ENCODE peak calls at places on chromosomes 13 and 19, in ten cellular contexts. S is thoracic aorta, U is fibroblast of lung, R is neural crest cell, N is omental fat pad, O is H9, V is choroid plexus epithelial cell, P is WTC11, A is astrocyte of the cerebellum, Q is Panc1. J is an unnamed sample.

GRCh38 chr13:46530084-46530935 is 22.7 kb upstream of the LRCH1 start:
- DNase-seq in S (no peak), N (no peak), O (no peak), U (peak), P (no peak), R (no peak), A (no peak), Q (no peak), V (peak), J (no peak)

GRCh38 chr19:3336680-3337523 is 29.5 kb upstream of the NFIC start:
- DNase-seq in U (peak), A (no peak), R (no peak), N (peak), Q (no peak), P (no peak), O (no peak), V (peak), S (peak), J (peak)

GRCh38 chr19:34109596-34109995 is 62.7 kb upstream of the LSM14A start:
- DNase-seq in R (no peak), A (no peak), V (no peak), S (no peak), O (no peak), U (no peak), Q (no peak), P (no peak), N (no peak), J (no peak)

GRCh38 chr19:33724723-33725060 is 72.0 kb upstream of the KCTD15 start:
- DNase-seq in P (no peak), U (no peak), V (no peak), Q (no peak), S (no peak), R (no peak), O (no peak), N (no peak), A (no peak), J (no peak)

GRCh38 chr13:46553886-46554855 is 1.2 kb downstream of the LRCH1 start:
- DNase-seq in S (peak), O (peak), P (peak), Q (no peak), A (peak), V (peak), U (peak), N (peak), R (peak), J (peak)

GRCh38 chr13:80871481-80871880 is 530.6 kb upstream of the SPRY2 start:
- DNase-seq in O (no peak), R (no peak), Q (no peak), S (no peak), V (peak), U (peak), A (peak), P (no peak), N (no peak), J (no peak)

GRCh38 chr13:99990045-99990977 is 8.7 kb downstream of the ZIC2 start:
- DNase-seq in N (no peak), U (no peak), S (no peak), P (peak), V (peak), Q (no peak), O (peak), R (no peak), A (no peak), J (no peak)

GRCh38 chr13:98401936-98402335 is 175.0 kb downstream of the STK24 start:
- DNase-seq in A (no peak), P (no peak), R (no peak), V (no peak), O (peak), N (no peak), Q (no peak), S (no peak), U (no peak), J (no peak)

GRCh38 chr19:33221641-33222040 is 4.0 kb downstream of the SLC7A10 start:
- DNase-seq in V (peak), U (no peak), A (no peak), Q (no peak), N (no peak), P (no peak), O (no peak), R (no peak), S (no peak), J (no peak)

GRCh38 chr19:47111081-47111589 is 2.4 kb downstream of the ZC3H4 start:
- DNase-seq in O (no peak), A (no peak), U (no peak), P (no peak), N (no peak), S (no peak), Q (no peak), R (no peak), V (peak), J (no peak)

GRCh38 chr19:14248578-14249011 is 42.6 kb upstream of the ADGRL1 start:
- DNase-seq in A (peak), N (no peak), R (peak), Q (no peak), S (no peak), U (peak), P (peak), O (peak), V (peak), J (no peak)

GRCh38 chr13:61128850-61129645 is 286.6 kb downstream of the PCDH20 start:
- DNase-seq in Q (no peak), P (no peak), V (no peak), U (no peak), O (no peak), S (no peak), N (no peak), R (no peak), A (peak), J (no peak)

GRCh38 chr13:102726430-102726829 is 31.6 kb upstream of the METTL21C start:
- DNase-seq in S (no peak), O (no peak), U (no peak), R (no peak), A (no peak), V (peak), Q (no peak), P (no peak), N (no peak), J (no peak)

GRCh38 chr19:40687525-40688016 is 2.9 kb downstream of the NUMBL start:
- DNase-seq in A (no peak), U (peak), V (peak), Q (no peak), R (no peak), P (no peak), O (no peak), N (peak), S (peak), J (no peak)

GRCh38 chr13:20118268-20119140 is 42.3 kb downstream of the GJA3 start:
- DNase-seq in S (no peak), O (peak), R (peak), N (no peak), P (peak), A (no peak), V (peak), Q (no peak), U (peak), J (no peak)

GRCh38 chr13:33678906-33679657 is 138.9 kb upstream of the RFC3 start:
- DNase-seq in O (no peak), R (peak), P (no peak), S (peak), A (peak), U (peak), N (peak), V (peak), Q (peak), J (peak)

GRCh38 chr19:16266586-16266942 is 58.1 kb upstream of the KLF2 start:
- DNase-seq in P (no peak), N (no peak), U (no peak), A (no peak), R (no peak), V (no peak), O (no peak), Q (no peak), S (no peak), J (no peak)

GRCh38 chr13:113158946-113159345 is 498 bp downstream of the PROZ start:
- DNase-seq in R (no peak), U (no peak), O (peak), P (no peak), V (no peak), N (no peak), A (no peak), Q (no peak), S (no peak), J (no peak)

GRCh38 chr19:45406957-45407375 is 522 bp downstream of the POLR1G start:
- DNase-seq in A (no peak), R (no peak), S (no peak), N (no peak), V (no peak), U (no peak), O (no peak), Q (no peak), P (no peak), J (no peak)

GRCh38 chr13:40813662-40814454 is 24.4 kb downstream of the SLC25A15 start:
- DNase-seq in U (peak), N (no peak), P (no peak), R (no peak), O (peak), Q (no peak), A (no peak), V (peak), S (no peak), J (no peak)

GRCh38 chr19:4977299-4978174 is 8.6 kb downstream of the KDM4B start:
- DNase-seq in N (no peak), R (no peak), V (peak), Q (no peak), A (peak), U (peak), O (no peak), S (no peak), P (no peak), J (no peak)

GRCh38 chr13:79398169-79398568 is 7.9 kb downstream of the RBM26 start:
- DNase-seq in A (no peak), S (no peak), R (no peak), V (no peak), O (no peak), P (no peak), U (no peak), N (no peak), Q (no peak), J (no peak)

GRCh38 chr19:588093-588742 is 1.5 kb upstream of the HCN2 start:
- DNase-seq in O (peak), A (peak), P (peak), N (no peak), V (peak), S (no peak), R (peak), Q (no peak), U (peak), J (no peak)

GRCh38 chr13:61002686-61003085 is 413.0 kb downstream of the PCDH20 start:
- DNase-seq in U (no peak), P (no peak), Q (no peak), O (no peak), R (no peak), A (no peak), V (no peak), S (no peak), N (no peak), J (no peak)

GRCh38 chr13:76795701-76796695 is 90.2 kb downstream of the KCTD12 start:
- DNase-seq in A (no peak), V (peak), P (no peak), U (peak), S (no peak), N (no peak), Q (no peak), O (no peak), R (no peak), J (no peak)

GRCh38 chr13:27806744-27807387 is 14.6 kb downstream of the GSX1 start:
- DNase-seq in P (no peak), Q (no peak), O (peak), A (no peak), V (no peak), U (no peak), R (no peak), S (no peak), N (no peak), J (no peak)

GRCh38 chr19:5113101-5113557 is 144.2 kb downstream of the KDM4B start:
- DNase-seq in A (peak), P (no peak), S (no peak), V (peak), U (peak), O (no peak), N (no peak), Q (no peak), R (no peak), J (no peak)

GRCh38 chr13:93603043-93603442 is 376.4 kb downstream of the GPC6 start:
- DNase-seq in R (no peak), A (peak), N (no peak), Q (no peak), U (peak), V (peak), P (no peak), O (no peak), S (peak), J (peak)

GRCh38 chr13:94537740-94538630 is 58.0 kb downstream of the TGDS start:
- DNase-seq in N (no peak), A (no peak), O (no peak), V (no peak), R (no peak), Q (no peak), U (no peak), P (no peak), S (no peak), J (no peak)

GRCh38 chr19:32708457-32708856 is 11.1 kb upstream of the TDRD12 start:
- DNase-seq in V (peak), N (no peak), U (no peak), P (no peak), Q (no peak), R (no peak), S (no peak), A (no peak), O (no peak), J (no peak)

GRCh38 chr13:41587490-41587889 is 130.1 kb downstream of the RGCC start:
- DNase-seq in A (no peak), P (peak), R (no peak), U (no peak), V (no peak), O (peak), N (no peak), S (no peak), Q (no peak), J (no peak)

GRCh38 chr19:45954132-45954531 is 19.5 kb downstream of the NOVA2 start:
- DNase-seq in A (no peak), P (peak), N (no peak), R (peak), O (no peak), S (no peak), Q (no peak), U (no peak), V (no peak), J (no peak)

GRCh38 chr19:53808710-53809125 is 15.4 kb downstream of the NLRP12 start:
- DNase-seq in P (peak), Q (peak), R (no peak), O (peak), A (peak), S (no peak), N (no peak), U (peak), V (peak), J (no peak)

GRCh38 chr13:108269601-108270328 is at the start of gene TNFSF13B:
- DNase-seq in R (no peak), P (peak), U (peak), N (no peak), O (peak), A (no peak), V (peak), Q (no peak), S (no peak), J (peak)

GRCh38 chr13:52452470-52452869 is 2.0 kb upstream of the VPS36 start:
- DNase-seq in N (no peak), Q (no peak), A (no peak), P (no peak), O (no peak), U (no peak), S (no peak), R (no peak), V (no peak), J (no peak)

GRCh38 chr13:30113531-30113930 is 193.8 kb downstream of the KATNAL1 start:
- DNase-seq in P (no peak), Q (no peak), O (no peak), R (no peak), A (no peak), S (no peak), N (no peak), U (no peak), V (no peak), J (no peak)

GRCh38 chr19:33133438-33134031 is 1.6 kb downstream of the WDR88 start:
- DNase-seq in Q (no peak), U (peak), O (peak), P (peak), R (no peak), N (no peak), A (no peak), V (peak), S (no peak), J (no peak)

GRCh38 chr19:48752511-48753365 is at the start of gene FUT1:
- DNase-seq in U (no peak), A (no peak), P (peak), V (no peak), Q (no peak), R (no peak), O (peak), N (no peak), S (no peak), J (no peak)

GRCh38 chr13:62483774-62484173 is 1068.1 kb upstream of the PCDH20 start:
- DNase-seq in R (no peak), P (no peak), S (no peak), V (peak), U (no peak), A (no peak), Q (no peak), O (no peak), N (no peak), J (no peak)

GRCh38 chr19:50902640-50903039 is 8.6 kb downstream of the KLK4 start:
- DNase-seq in V (no peak), N (no peak), A (no peak), R (no peak), P (no peak), S (no peak), O (no peak), U (no peak), Q (no peak), J (no peak)

GRCh38 chr19:50909240-50910070 is 1.7 kb downstream of the KLK4 start:
- DNase-seq in P (peak), R (peak), O (peak), V (peak), Q (no peak), N (no peak), S (no peak), U (no peak), A (no peak), J (no peak)

GRCh38 chr19:50910722-50911121 is 473 bp downstream of the KLK4 start:
- DNase-seq in V (no peak), R (no peak), A (no peak), N (no peak), U (no peak), Q (no peak), O (no peak), P (no peak), S (no peak), J (no peak)

GRCh38 chr19:50908311-50908710 is 2.9 kb downstream of the KLK4 start:
- DNase-seq in V (no peak), Q (no peak), O (no peak), R (no peak), N (no peak), S (no peak), A (no peak), P (no peak), U (no peak), J (no peak)

DNA sequence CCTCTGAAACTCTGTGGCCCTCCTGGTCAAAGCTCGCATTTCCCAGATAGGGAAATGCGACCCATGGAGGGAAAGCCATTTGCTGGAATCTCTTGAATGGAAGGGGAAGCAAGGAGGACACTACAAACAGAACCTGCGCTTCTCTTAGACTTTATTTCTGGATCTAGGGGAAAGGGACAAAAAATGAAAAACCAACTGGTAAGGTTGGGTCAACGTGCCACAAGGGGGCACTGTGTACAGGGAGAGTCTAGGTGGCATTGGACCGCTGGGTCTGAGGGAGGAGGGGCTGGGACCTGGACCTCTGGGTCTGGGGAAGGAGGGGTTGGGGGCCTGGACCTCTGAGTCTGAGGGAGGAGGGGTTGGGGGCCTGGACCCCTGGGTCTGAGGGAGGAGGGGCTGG is 5.0 kb downstream of the KLK4 start:
- DNase-seq in S (no peak), P (peak), N (no peak), Q (no peak), R (peak), A (no peak), U (peak), V (peak), O (peak), J (no peak)
- TF ChIP-seq CTCF in S (no peak), P (peak), N (no peak), Q (peak), R (peak), A (peak), U (no peak), V (peak), O (peak), J (peak)

GRCh38 chr13:23175920-23176319 is 4.9 kb upstream of the SGCG start:
- DNase-seq in P (no peak), V (peak), N (no peak), S (no peak), O (no peak), A (no peak), R (no peak), U (peak), Q (no peak), J (no peak)
- TF ChIP-seq CTCF in P (peak), V (peak), N (no peak), S (peak), O (peak), A (no peak), R (peak), U (no peak), Q (no peak), J (no peak)

DNA sequence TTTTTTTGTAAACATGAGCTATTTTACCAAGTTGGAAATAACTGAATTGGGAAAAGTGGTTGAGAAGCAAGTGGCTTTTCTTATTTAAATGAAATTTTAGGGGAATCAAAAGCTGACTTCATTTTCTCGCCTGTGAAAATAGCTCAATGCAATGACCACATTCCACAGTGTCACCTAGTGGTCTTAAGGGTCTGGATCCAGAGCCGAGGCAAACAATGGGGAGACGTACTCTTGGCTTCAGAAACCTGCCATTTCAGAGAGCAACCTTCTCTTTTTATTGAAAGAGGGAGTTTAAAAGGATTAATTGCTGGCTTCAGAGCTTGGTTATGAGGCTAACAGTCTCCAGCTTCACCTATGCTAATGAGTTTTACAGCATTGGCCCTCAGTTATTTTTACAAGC is 39.7 kb upstream of the RXFP2 start:
- DNase-seq in R (peak), N (no peak), A (peak), O (peak), Q (no peak), S (no peak), U (no peak), P (peak), V (peak), J (no peak)
- TF ChIP-seq CTCF in R (peak), N (no peak), A (peak), O (peak), Q (no peak), S (no peak), U (no peak), P (no peak), V (peak), J (no peak)

GRCh38 chr19:18304496-18305312 is 18.2 kb downstream of the LSM4 start:
- DNase-seq in O (peak), P (peak), V (peak), U (peak), A (no peak), S (peak), N (no peak), Q (no peak), R (peak), J (no peak)
- TF ChIP-seq CTCF in O (no peak), P (no peak), V (no peak), U (no peak), A (no peak), S (no peak), N (no peak), Q (no peak), R (no peak), J (no peak)

GRCh38 chr19:1590641-1591397 is 1.8 kb downstream of the MBD3 start:
- DNase-seq in Q (no peak), A (no peak), R (no peak), P (peak), U (peak), V (peak), O (peak), N (no peak), S (no peak), J (no peak)
- TF ChIP-seq CTCF in Q (no peak), A (peak), R (peak), P (no peak), U (peak), V (peak), O (peak), N (no peak), S (no peak), J (peak)

GRCh38 chr13:48643159-48643558 is 10.6 kb upstream of the CYSLTR2 start:
- DNase-seq in P (no peak), A (no peak), U (no peak), V (no peak), N (no peak), O (no peak), S (no peak), Q (no peak), R (no peak), J (no peak)
- TF ChIP-seq CTCF in P (no peak), A (no peak), U (no peak), V (no peak), N (no peak), O (peak), S (no peak), Q (peak), R (no peak), J (no peak)